ENCODE peak calls at places on chromosomes 3 and 15, in seven cellular contexts. One of them, this sample, is unnamed.
A peak's percentile ranks its signal among the peaks of the same experiment; 100 is the strongest.

GRCh38 chr3:194330160-194330559 is 21.0 kb downstream of the CPN2 start:
- DNase-seq in body of pancreas: no peak
- DNase-seq in left ventricle myocardium inferior: no peak
- DNase-seq in left lung: no peak
- DNase-seq in ovary: no peak
- DNase-seq in heart right ventricle: no peak
- DNase-seq in pancreas: no peak
- DNase-seq in this sample: no peak

GRCh38 chr3:123334056-123334455 is 114.8 kb downstream of the ADCY5 start:
- DNase-seq in body of pancreas: no peak
- DNase-seq in left ventricle myocardium inferior: peak; percentile 8
- DNase-seq in left lung: peak; percentile 15
- DNase-seq in ovary: no peak
- DNase-seq in heart right ventricle: no peak
- DNase-seq in pancreas: no peak
- DNase-seq in this sample: no peak

GRCh38 chr15:32919749-32920414 is 202.1 kb downstream of the GREM1 start:
- DNase-seq in body of pancreas: no peak
- DNase-seq in left ventricle myocardium inferior: no peak
- DNase-seq in left lung: no peak
- DNase-seq in ovary: no peak
- DNase-seq in heart right ventricle: no peak
- DNase-seq in pancreas: no peak
- DNase-seq in this sample: no peak

GRCh38 chr3:9224490-9224889 is 25.0 kb downstream of the SRGAP3 start:
- DNase-seq in body of pancreas: no peak
- DNase-seq in left ventricle myocardium inferior: no peak
- DNase-seq in left lung: no peak
- DNase-seq in ovary: no peak
- DNase-seq in heart right ventricle: no peak
- DNase-seq in pancreas: no peak
- DNase-seq in this sample: no peak

GRCh38 chr3:61638721-61639120 is 77.3 kb downstream of the PTPRG start:
- DNase-seq in body of pancreas: no peak
- DNase-seq in left ventricle myocardium inferior: no peak
- DNase-seq in left lung: no peak
- DNase-seq in ovary: no peak
- DNase-seq in heart right ventricle: no peak
- DNase-seq in pancreas: no peak
- DNase-seq in this sample: no peak

GRCh38 chr3:57559526-57559925 is 3.5 kb downstream of the PDE12 start:
- DNase-seq in body of pancreas: no peak
- DNase-seq in left ventricle myocardium inferior: no peak
- DNase-seq in left lung: no peak
- DNase-seq in ovary: no peak
- DNase-seq in heart right ventricle: no peak
- DNase-seq in pancreas: no peak
- DNase-seq in this sample: no peak

GRCh38 chr15:66899555-66900350 is 165.6 kb upstream of the SMAD3 start:
- DNase-seq in body of pancreas: no peak
- DNase-seq in left ventricle myocardium inferior: no peak
- DNase-seq in left lung: no peak
- DNase-seq in ovary: no peak
- DNase-seq in heart right ventricle: no peak
- DNase-seq in pancreas: no peak
- DNase-seq in this sample: no peak

GRCh38 chr3:177336841-177337430 is 139.7 kb upstream of the TBL1XR1 start:
- DNase-seq in body of pancreas: no peak
- DNase-seq in left ventricle myocardium inferior: no peak
- DNase-seq in left lung: no peak
- DNase-seq in ovary: no peak
- DNase-seq in heart right ventricle: no peak
- DNase-seq in pancreas: no peak
- DNase-seq in this sample: no peak

GRCh38 chr3:177610677-177611654 is 413.7 kb upstream of the TBL1XR1 start:
- DNase-seq in body of pancreas: peak; percentile 61
- DNase-seq in left ventricle myocardium inferior: no peak
- DNase-seq in left lung: no peak
- DNase-seq in ovary: no peak
- DNase-seq in heart right ventricle: no peak
- DNase-seq in pancreas: peak; percentile 65
- DNase-seq in this sample: peak; percentile 20

GRCh38 chr3:11059090-11059798 is 66.7 kb downstream of the SLC6A1 start:
- DNase-seq in body of pancreas: peak; percentile 59
- DNase-seq in left ventricle myocardium inferior: peak; percentile 31
- DNase-seq in left lung: peak; percentile 48
- DNase-seq in ovary: peak; percentile 53
- DNase-seq in heart right ventricle: no peak
- DNase-seq in pancreas: peak; percentile 30
- DNase-seq in this sample: peak; percentile 78

GRCh38 chr3:86416334-86416733 is 574.6 kb downstream of the VGLL3 start:
- DNase-seq in body of pancreas: no peak
- DNase-seq in left ventricle myocardium inferior: no peak
- DNase-seq in left lung: no peak
- DNase-seq in ovary: no peak
- DNase-seq in heart right ventricle: no peak
- DNase-seq in pancreas: no peak
- DNase-seq in this sample: no peak

GRCh38 chr15:89221543-89221942 is at the start of gene RLBP1:
- DNase-seq in body of pancreas: no peak
- DNase-seq in left ventricle myocardium inferior: no peak
- DNase-seq in left lung: no peak
- DNase-seq in ovary: no peak
- DNase-seq in heart right ventricle: no peak
- DNase-seq in pancreas: no peak
- DNase-seq in this sample: no peak

GRCh38 chr3:22129101-22129500 is 378.1 kb upstream of the ZNF385D start:
- DNase-seq in body of pancreas: no peak
- DNase-seq in left ventricle myocardium inferior: no peak
- DNase-seq in left lung: no peak
- DNase-seq in ovary: no peak
- DNase-seq in heart right ventricle: no peak
- DNase-seq in pancreas: no peak
- DNase-seq in this sample: no peak

GRCh38 chr15:66821307-66821706 is 119.3 kb downstream of the SMAD6 start:
- DNase-seq in body of pancreas: no peak
- DNase-seq in left ventricle myocardium inferior: no peak
- DNase-seq in left lung: no peak
- DNase-seq in ovary: peak; percentile 7
- DNase-seq in heart right ventricle: no peak
- DNase-seq in pancreas: no peak
- DNase-seq in this sample: no peak

GRCh38 chr3:85110393-85110792 is 151.6 kb downstream of the CADM2 start:
- DNase-seq in body of pancreas: no peak
- DNase-seq in left ventricle myocardium inferior: no peak
- DNase-seq in left lung: no peak
- DNase-seq in ovary: no peak
- DNase-seq in heart right ventricle: no peak
- DNase-seq in pancreas: no peak
- DNase-seq in this sample: no peak

GRCh38 chr3:15113468-15113867 is 14.5 kb upstream of the RBSN start:
- DNase-seq in body of pancreas: no peak
- DNase-seq in left ventricle myocardium inferior: no peak
- DNase-seq in left lung: no peak
- DNase-seq in ovary: no peak
- DNase-seq in heart right ventricle: no peak
- DNase-seq in pancreas: no peak
- DNase-seq in this sample: no peak

GRCh38 chr3:65642903-65643302 is 395.8 kb downstream of the MAGI1 start:
- DNase-seq in body of pancreas: no peak
- DNase-seq in left ventricle myocardium inferior: no peak
- DNase-seq in left lung: no peak
- DNase-seq in ovary: no peak
- DNase-seq in heart right ventricle: no peak
- DNase-seq in pancreas: no peak
- DNase-seq in this sample: no peak

GRCh38 chr3:42265059-42265991 is 660 bp downstream of the CCK start:
- DNase-seq in body of pancreas: no peak
- DNase-seq in left ventricle myocardium inferior: no peak
- DNase-seq in left lung: no peak
- DNase-seq in ovary: no peak
- DNase-seq in heart right ventricle: no peak
- DNase-seq in pancreas: no peak
- DNase-seq in this sample: no peak

DNA sequence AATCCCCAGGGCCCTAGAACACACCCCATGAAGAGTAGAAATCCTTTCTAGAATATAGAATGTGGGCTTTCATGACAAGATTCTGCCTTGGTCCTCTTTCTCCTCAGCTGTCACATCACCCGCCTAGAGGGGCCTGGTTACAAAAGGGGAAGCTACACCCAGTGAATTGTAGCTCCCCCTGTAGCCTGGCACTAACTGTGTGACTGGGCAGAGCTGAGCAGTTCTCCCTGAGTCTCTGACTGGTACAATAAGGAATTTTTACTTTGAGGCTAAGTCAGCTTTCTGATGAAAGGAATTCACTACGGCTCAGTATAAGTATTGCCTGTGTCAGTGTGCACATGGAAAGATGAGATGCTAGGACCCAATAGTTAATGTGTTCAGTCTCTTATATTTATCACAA is 28.7 kb upstream of the ZNF148 start:
- DNase-seq in body of pancreas: no peak
- DNase-seq in left ventricle myocardium inferior: no peak
- DNase-seq in left lung: no peak
- DNase-seq in ovary: no peak
- DNase-seq in heart right ventricle: no peak
- DNase-seq in pancreas: no peak
- DNase-seq in this sample: no peak
- TF ChIP-seq CTCF in body of pancreas: no peak
- TF ChIP-seq CTCF in left ventricle myocardium inferior: no peak
- TF ChIP-seq CTCF in left lung: no peak
- TF ChIP-seq CTCF in ovary: no peak
- TF ChIP-seq CTCF in heart right ventricle: no peak
- TF ChIP-seq CTCF in pancreas: no peak
- TF ChIP-seq CTCF in this sample: no peak

DNA sequence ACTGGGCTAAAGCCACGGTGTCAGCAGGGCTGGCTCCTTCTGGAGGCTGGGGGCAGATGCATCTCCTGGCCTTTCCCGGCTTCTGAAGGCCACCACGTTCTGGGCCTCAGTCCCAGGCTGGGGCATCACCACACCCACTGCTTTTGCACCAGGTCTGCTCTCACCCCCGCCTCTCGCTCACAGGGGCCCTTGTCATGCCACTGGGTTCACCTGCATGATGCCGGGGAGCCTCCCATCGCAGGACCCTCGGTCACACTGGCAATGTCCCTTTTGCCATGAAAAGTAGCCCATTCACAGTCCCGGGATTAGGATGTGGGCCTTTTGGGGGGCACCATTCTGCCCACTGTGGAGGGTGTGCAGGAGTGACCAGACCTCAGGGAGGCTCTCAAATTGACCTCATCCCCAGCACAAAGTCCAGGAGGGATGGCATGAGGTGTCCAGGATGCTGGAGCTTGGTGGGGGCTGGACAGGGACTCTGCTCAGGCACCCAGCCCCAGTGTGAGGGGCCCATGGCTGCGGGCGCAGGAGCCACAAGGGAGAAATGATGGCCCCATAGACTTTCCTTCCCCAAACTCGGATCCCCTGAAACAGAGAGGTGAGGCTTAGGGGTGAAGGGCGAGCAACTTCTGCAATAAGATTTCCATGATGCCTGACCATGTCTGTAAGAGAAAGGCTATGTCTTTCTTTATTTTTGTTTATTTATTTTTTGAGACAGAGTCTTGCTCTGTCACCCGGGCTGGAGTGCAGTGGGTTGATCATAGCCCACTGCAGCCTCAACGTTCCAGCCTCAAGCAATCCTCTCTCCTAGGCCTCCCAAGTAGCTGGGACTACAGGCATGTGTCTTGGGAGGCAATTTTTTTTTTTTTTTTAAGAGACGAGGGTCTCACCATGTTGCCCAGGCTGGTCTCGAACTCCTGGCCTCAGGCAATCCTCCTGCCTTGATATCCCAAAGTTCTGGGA is 189.1 kb downstream of the GOLGA6L6 start:
- DNase-seq in body of pancreas: no peak
- DNase-seq in left ventricle myocardium inferior: no peak
- DNase-seq in left lung: no peak
- DNase-seq in ovary: no peak
- DNase-seq in heart right ventricle: no peak
- DNase-seq in pancreas: no peak
- DNase-seq in this sample: no peak
- H3K9me3 ChIP-seq in body of pancreas: no peaks in the 10 kb centered on the region
- H3K9me3 ChIP-seq in left ventricle myocardium inferior: no peaks in the 10 kb centered on the region
- H3K9me3 ChIP-seq in left lung: no peaks in the 10 kb centered on the region
- H3K9me3 ChIP-seq in ovary: no peaks in the 10 kb centered on the region
- H3K9me3 ChIP-seq in heart right ventricle: peaks cover 2% of the 10 kb centered on the region
- H3K9me3 ChIP-seq in pancreas: no peaks in the 10 kb centered on the region
- H3K9me3 ChIP-seq in this sample: peaks cover 2% of the 10 kb centered on the region

DNA sequence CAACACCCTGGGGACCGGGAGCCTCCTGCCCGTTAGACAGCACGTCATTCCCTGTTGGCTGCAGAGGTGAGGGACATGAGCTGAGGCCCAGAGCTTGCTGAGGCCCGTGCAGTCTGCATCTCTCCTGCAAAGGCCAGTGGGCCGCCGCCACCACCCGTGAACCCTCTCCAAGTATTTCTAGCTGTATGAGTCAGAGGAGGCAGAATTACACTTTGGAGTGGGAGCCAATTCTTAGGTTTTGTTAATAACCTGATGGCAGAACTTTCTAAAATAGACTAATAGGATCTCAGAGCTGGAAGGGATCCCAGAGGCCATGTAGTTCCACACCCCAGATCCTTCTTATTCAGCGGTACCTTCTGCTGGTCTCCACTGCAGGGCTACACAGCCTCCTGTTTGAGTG is 335.2 kb upstream of the CTDSPL start:
- DNase-seq in body of pancreas: peak; percentile 27
- DNase-seq in left ventricle myocardium inferior: peak; percentile 82
- DNase-seq in left lung: no peak
- DNase-seq in ovary: peak; percentile 61
- DNase-seq in heart right ventricle: peak; percentile 77
- DNase-seq in pancreas: no peak
- DNase-seq in this sample: no peak
- H3K27me3 ChIP-seq in body of pancreas: no peaks in the 10 kb centered on the region
- H3K27me3 ChIP-seq in left ventricle myocardium inferior: no peaks in the 10 kb centered on the region
- H3K27me3 ChIP-seq in left lung: no peaks in the 10 kb centered on the region
- H3K27me3 ChIP-seq in ovary: no peaks in the 10 kb centered on the region
- H3K27me3 ChIP-seq in heart right ventricle: no peaks in the 10 kb centered on the region
- H3K27me3 ChIP-seq in pancreas: no peaks in the 10 kb centered on the region
- H3K27me3 ChIP-seq in this sample: no peaks in the 10 kb centered on the region

DNA sequence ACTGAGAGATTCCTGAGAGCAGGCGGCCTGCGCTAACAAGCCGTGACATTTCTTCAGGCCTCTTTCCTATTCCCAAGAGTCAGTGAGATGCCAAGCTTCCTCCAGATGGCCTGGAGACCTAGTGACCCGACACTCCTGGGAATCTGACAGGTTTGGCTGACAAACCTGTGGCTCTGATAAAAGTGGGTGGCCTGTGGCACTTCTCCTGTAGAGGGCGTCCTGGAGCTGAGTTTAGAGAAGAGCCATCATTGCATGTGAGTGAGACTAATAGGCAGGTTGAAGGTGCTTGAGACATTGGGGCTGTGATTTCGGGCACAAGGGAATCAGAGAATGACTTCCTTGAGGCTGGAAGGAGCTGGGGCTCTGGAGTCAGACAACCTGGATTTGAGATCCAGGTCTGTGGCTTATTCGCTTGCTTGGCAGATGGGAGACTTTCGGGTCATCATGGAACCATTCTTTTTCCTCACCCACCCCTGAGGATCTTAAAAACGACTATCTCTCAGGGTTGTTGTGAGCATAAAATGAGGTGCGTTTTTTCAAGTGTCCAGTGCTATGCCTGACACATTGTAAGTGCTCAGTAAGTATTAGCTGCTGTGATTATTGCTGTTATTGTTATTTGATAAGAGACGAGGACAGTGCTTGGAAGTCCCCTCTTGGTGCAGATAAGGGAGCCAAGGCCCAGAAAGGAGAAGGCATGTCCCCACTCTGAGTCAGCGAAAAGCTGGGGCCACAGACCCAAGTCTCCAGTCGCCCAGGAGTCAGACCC is 77.2 kb downstream of the SCN10A start:
- DNase-seq in body of pancreas: peak; percentile 30
- DNase-seq in left ventricle myocardium inferior: no peak
- DNase-seq in left lung: no peak
- DNase-seq in ovary: no peak
- DNase-seq in heart right ventricle: no peak
- DNase-seq in pancreas: no peak
- DNase-seq in this sample: peak; percentile 71
- TF ChIP-seq CTCF in body of pancreas: peak; percentile 36
- TF ChIP-seq CTCF in left ventricle myocardium inferior: peak; percentile 59
- TF ChIP-seq CTCF in left lung: no peak
- TF ChIP-seq CTCF in ovary: no peak
- TF ChIP-seq CTCF in heart right ventricle: peak; percentile 45
- TF ChIP-seq CTCF in pancreas: no peak
- TF ChIP-seq CTCF in this sample: peak; percentile 85